ENCODE peak calls at places on chromosomes 5 and 9, in five cellular contexts. R is K562, P is IMR-90, J is HepG2, N is neural progenitor cell. D is an unnamed sample.

GRCh38 chr5:79750611-79751510 is 61.2 kb downstream of the CMYA5 start:
- DNase-seq in P (no peak), J (no peak), N (no peak), R (no peak), D (no peak)

GRCh38 chr5:6829150-6829784 is 116.0 kb downstream of the TENT4A start:
- DNase-seq in R (no peak), N (no peak), P (no peak), J (no peak), D (no peak)

GRCh38 chr5:100691545-100691944 is 156.4 kb downstream of the FAM174A start:
- DNase-seq in R (no peak), N (no peak), P (peak), J (no peak), D (no peak)

GRCh38 chr9:112846528-112847488 is 43.9 kb downstream of the SLC46A2 start:
- DNase-seq in N (no peak), J (no peak), P (peak), R (no peak), D (no peak)

GRCh38 chr9:4604678-4605095 is 57.4 kb upstream of the PLPP6 start:
- DNase-seq in P (peak), N (peak), R (peak), J (peak), D (peak)

GRCh38 chr5:3007577-3007976 is 256.1 kb upstream of the IRX2 start:
- DNase-seq in N (no peak), R (no peak), J (no peak), P (no peak), D (no peak)

GRCh38 chr5:5751987-5752386 is 329.5 kb downstream of the ICE1 start:
- DNase-seq in N (no peak), J (no peak), P (no peak), R (no peak), D (no peak)

GRCh38 chr5:82707741-82708140 is 369.5 kb downstream of the TMEM167A start:
- DNase-seq in N (no peak), J (peak), P (no peak), R (no peak), D (no peak)

GRCh38 chr5:113250341-113250953 is 184.3 kb downstream of the TSSK1B start:
- DNase-seq in N (no peak), J (no peak), R (no peak), P (peak), D (no peak)

GRCh38 chr5:108727154-108727638 is 20.5 kb upstream of the FER start:
- DNase-seq in R (peak), P (peak), J (no peak), N (peak), D (no peak)

GRCh38 chr5:78361226-78361993 is 993 bp downstream of the SCAMP1 start:
- DNase-seq in P (peak), N (peak), J (peak), R (peak), D (peak)
- TF ChIP-seq CTCF in P (peak), N (peak), J (no peak), R (peak), D (no peak)

GRCh38 chr9:33153666-33154065 is 13.5 kb downstream of the B4GALT1 start:
- DNase-seq in R (no peak), N (no peak), P (no peak), J (no peak), D (no peak)

GRCh38 chr9:33153001-33153400 is 14.1 kb downstream of the B4GALT1 start:
- DNase-seq in P (no peak), J (no peak), N (no peak), R (no peak), D (no peak)

GRCh38 chr9:33148367-33149019 is 18.6 kb downstream of the B4GALT1 start:
- DNase-seq in R (no peak), J (no peak), N (no peak), P (no peak), D (no peak)

GRCh38 chr9:33151601-33152000 is 15.5 kb downstream of the B4GALT1 start:
- DNase-seq in J (no peak), P (no peak), R (no peak), N (no peak), D (no peak)

DNA sequence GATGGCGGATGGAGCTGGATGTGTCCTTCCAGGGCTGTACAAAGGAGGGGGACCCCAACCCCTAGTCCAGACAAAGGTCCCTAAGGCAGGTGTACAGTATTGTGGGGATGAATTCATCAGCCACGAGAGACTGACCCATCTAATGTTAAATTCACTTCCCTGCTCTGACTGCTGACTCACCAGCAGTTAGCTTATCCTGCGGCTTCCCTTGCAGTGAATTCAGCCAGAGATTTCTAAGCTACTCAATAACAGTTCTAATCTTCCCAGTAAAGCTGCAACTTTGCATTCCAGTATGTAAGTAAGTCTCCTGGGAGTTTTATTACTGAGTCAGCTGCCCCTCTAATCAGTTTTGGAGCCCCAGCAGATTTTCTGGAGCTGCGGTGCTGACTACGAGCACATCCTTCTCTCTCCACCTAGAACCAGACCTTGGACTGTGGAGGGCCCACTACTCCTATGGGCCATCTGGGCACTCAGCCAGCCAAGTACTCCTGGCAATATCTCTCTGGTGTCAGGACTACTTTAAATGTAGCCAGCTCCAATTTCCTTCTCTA is 16.1 kb downstream of the B4GALT1 start:
- DNase-seq in J (peak), P (peak), N (no peak), R (no peak), D (no peak)
- H3K27ac ChIP-seq in J (peak), P (peak), N (no peak), R (peak), D (no peak)

DNA sequence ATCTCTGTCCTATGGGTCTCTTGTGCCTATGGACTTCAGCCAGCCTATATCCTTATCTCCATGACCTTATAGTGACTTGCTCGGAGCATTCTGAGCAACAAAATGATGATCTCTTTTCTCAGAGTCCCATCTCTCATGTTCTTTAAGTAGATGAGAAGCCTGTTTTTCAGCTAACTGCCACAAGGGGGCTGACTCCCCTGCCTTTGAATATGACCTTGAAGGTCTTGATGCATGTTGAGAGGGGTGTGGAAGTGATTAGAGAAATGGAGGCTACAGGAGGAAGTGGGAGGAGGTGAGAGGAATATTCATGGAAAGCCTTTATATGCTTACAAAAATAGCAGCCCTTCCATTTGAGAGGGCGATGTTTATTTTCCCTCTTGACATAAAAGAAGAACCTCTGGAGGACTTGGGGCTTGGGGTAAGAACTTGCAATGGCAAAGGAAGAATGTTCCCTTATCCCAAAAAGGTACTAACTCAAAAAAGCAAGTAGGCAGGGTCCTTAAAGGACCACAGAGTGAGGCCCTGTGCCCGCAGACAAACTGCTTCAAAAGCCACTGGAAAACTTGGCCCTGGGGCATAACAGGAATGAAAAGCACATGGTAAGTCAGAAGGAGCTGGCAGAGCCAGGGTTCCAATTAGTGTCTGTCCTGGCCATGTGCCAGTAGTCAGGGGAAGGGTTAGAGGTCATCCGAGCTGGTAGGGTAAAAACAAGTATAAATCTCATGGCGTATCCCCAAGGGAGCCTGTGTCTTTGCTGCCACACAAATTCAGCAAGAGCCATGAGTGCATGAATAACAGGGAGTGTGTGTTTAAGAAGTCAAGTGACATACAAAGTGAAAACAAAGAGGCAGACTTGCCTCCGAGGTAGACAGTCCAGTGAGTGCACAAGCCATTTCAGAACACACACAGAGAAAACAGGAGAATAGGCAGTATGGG is 39.1 kb downstream of the FGD3 start:
- DNase-seq in J (no peak), P (no peak), R (no peak), N (no peak), D (peak)
- H3K4me3 ChIP-seq in J (no peak), P (no peak), R (no peak), N (no peak), D (no peak)

DNA sequence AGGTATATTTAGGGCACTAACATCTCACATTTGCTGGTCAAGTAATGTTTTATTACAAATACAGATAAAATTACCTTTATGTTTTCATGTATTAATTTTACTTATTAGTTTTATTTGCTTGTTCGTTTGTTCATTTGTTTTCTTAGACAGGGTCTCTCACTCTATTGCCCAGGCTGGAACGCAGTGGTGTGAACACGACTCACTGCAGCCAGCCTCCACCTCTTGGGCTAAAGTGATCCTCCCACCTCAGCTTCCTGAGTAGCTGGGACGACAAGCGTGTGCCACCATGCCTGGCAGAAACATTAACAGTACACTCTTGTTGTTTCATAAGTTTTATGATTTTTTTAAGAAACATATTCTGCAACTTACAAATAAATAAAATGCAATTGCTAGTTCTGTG is 123.2 kb downstream of the ZNF608 start:
- DNase-seq in J (no peak), N (no peak), R (no peak), P (no peak), D (no peak)
- TF ChIP-seq CTCF in J (no peak), N (no peak), R (no peak), P (no peak), D (no peak)

GRCh38 chr5:121969660-121970295 is 8.0 kb downstream of the SRFBP1 start:
- DNase-seq in N (no peak), P (peak), J (no peak), R (no peak), D (no peak)
- H3K27ac ChIP-seq in N (no peak), P (no peak), J (no peak), R (no peak), D (no peak)

GRCh38 chr5:25441810-25442209 is 797.0 kb upstream of the CDH10 start:
- DNase-seq in N (peak), P (no peak), J (no peak), R (no peak), D (no peak)

GRCh38 chr5:25439025-25439424 is 794.2 kb upstream of the CDH10 start:
- DNase-seq in P (no peak), N (no peak), R (no peak), J (no peak), D (no peak)

GRCh38 chr5:25448190-25448621 is 803.4 kb upstream of the CDH10 start:
- DNase-seq in N (peak), P (no peak), R (no peak), J (no peak), D (no peak)

GRCh38 chr5:25448646-25449045 is 803.9 kb upstream of the CDH10 start:
- DNase-seq in J (no peak), R (no peak), N (peak), P (no peak), D (no peak)

DNA sequence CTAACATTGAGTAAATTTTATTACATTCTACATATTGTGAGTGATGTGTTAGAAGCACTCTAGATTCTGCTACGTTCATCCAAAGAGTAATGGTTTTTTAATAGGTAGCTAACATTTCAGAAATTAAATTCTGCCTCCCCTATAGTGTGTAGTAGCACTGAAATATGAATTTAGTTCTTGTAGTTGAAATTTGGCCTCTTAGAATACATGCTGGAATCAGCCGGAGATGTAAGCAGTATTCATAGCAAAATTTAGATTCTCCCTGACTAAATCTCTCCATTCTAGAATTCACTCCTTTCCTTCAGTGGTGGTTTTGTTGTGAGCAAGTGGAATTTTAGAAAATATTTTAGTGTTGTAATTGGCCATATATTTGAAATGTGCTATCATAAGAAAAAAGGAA is 799.9 kb upstream of the CDH10 start:
- DNase-seq in R (no peak), N (no peak), J (no peak), P (no peak), D (no peak)
- H3K4me3 ChIP-seq in R (no peak), N (peak), J (no peak), P (no peak), D (no peak)

DNA sequence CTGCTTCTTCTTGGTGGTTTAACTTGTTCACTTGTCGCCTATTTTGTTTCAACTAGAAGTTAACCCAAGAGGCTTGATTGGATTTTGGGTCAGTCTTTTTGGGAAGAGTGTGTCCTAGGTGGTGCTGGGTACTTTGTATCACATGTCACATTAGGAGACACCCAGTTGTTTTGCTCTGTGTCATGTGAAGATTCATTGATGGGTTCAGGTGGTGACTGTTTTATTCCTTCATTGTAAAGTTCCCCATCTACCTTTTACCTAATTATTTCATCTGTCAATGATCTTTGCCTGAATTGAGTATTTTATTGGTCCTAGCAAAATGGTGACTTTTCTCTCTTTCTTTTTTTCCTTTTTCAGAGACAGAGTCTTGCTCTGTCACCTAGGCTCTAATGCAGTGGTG is 69.2 kb downstream of the RALGPS1 start:
- DNase-seq in P (no peak), J (no peak), N (no peak), R (no peak), D (no peak)
- TF ChIP-seq CTCF in P (no peak), J (no peak), N (no peak), R (no peak), D (no peak)

GRCh38 chr5:10578292-10578663 is 14.4 kb downstream of the ANKRD33B start:
- DNase-seq in P (no peak), R (no peak), N (no peak), J (no peak), D (peak)

GRCh38 chr5:10578869-10579268 is 15.0 kb downstream of the ANKRD33B start:
- DNase-seq in N (no peak), P (no peak), R (no peak), J (no peak), D (peak)

GRCh38 chr5:10577371-10578291 is 13.8 kb downstream of the ANKRD33B start:
- DNase-seq in N (no peak), P (no peak), R (no peak), J (no peak), D (no peak)

GRCh38 chr5:10576790-10577189 is 12.9 kb downstream of the ANKRD33B start:
- DNase-seq in P (no peak), N (no peak), J (no peak), R (no peak), D (peak)

DNA sequence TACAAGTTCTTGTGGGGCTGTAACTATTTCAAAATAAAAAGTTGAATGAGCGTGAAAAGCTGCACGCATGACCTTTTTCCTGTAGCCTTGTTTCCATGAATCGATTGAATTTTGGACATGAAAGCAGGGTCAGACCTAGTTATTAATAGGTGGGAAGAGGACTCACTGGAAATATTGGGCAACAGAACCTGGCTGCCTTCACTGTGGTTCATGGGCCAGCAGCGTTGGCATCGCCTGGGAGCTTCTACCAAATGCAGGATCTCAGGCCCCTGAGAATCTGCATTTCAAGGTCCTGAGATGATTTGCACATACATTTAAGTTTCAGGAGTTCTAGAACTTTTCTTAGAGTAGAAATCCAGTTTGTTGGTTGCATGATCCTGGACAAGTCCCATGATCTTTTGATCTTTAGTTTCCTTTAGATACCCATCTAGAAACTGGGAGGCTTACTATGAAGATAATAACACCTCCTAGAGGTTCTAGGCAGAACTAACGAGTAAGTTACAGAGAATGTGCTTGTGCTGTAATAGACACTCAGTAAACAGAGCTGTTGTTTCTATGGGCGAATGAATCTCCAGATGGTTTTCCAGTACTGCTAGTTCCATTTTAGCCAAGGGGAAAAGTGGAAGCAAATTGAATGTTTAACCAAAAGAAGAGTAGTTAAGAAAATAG is 12.4 kb downstream of the ANKRD33B start:
- DNase-seq in R (no peak), P (no peak), J (no peak), N (no peak), D (peak)
- H3K27ac ChIP-seq in R (no peak), P (no peak), J (no peak), N (no peak), D (no peak)

GRCh38 chr5:135027699-135028615 is 6.1 kb downstream of the PITX1 start:
- DNase-seq in N (peak), J (no peak), P (no peak), R (no peak), D (no peak)
- H3K4me3 ChIP-seq in N (no peak), J (no peak), P (no peak), R (no peak), D (no peak)

D was measured in WERI-Rb-1.